ENCODE peak calls at places on chromosomes 13 and 19, in six cellular contexts. C is neural progenitor cell, F is cardiac muscle cell, L is aorta, U is lower lobe of right lung, Q is brain microvascular endothelial cell. Z is an unnamed sample.

GRCh38 chr13:50400035-50400726 is 384.9 kb downstream of the KCNRG start:
- DNase-seq in C (no peak), F (peak; percentile 71), L (peak; percentile 51), U (no peak), Q (no peak), Z (no peak)

GRCh38 chr19:4454621-4454951 is 3.0 kb downstream of the UBXN6 start:
- DNase-seq in C (no peak), F (no peak), L (no peak), U (no peak), Q (no peak), Z (no peak)

GRCh38 chr13:74931698-74932433 is 550.1 kb downstream of the TBC1D4 start:
- DNase-seq in C (no peak), F (no peak), L (no peak), U (no peak), Q (no peak), Z (no peak)

GRCh38 chr19:29487432-29487831 is 38.4 kb upstream of the VSTM2B start:
- DNase-seq in C (no peak), F (no peak), L (peak; percentile 20), U (peak; percentile 25), Q (no peak), Z (peak; percentile 36)

GRCh38 chr13:113216165-113217056 is 7.0 kb downstream of the CUL4A start:
- DNase-seq in C (peak; percentile 61), F (peak; percentile 52), L (no peak), U (peak; percentile 71), Q (peak; percentile 52), Z (peak; percentile 74)

GRCh38 chr13:80339841-80340642 is 884 bp downstream of the SPRY2 start:
- DNase-seq in C (peak; percentile 60), F (peak; percentile 62), L (peak; percentile 73), U (peak; percentile 69), Q (peak; percentile 23), Z (peak; percentile 79)

GRCh38 chr19:15280915-15281683 is 48.9 kb upstream of the EPHX3 start:
- DNase-seq in C (peak; percentile 96), F (peak; percentile 91), L (peak; percentile 89), U (peak; percentile 80), Q (peak; percentile 69), Z (peak; percentile 86)

GRCh38 chr13:45879666-45880065 is 28.1 kb upstream of the SIAH3 start:
- DNase-seq in C (peak; percentile 55), F (no peak), L (no peak), U (no peak), Q (no peak), Z (no peak)

GRCh38 chr19:5498817-5499535 is 43.8 kb downstream of the ZNRF4 start:
- DNase-seq in C (peak; percentile 96), F (no peak), L (no peak), U (no peak), Q (no peak), Z (no peak)

GRCh38 chr13:76887070-76887563 is 912 bp upstream of the KCTD12 start:
- DNase-seq in C (peak; percentile 48), F (peak; percentile 17), L (peak; percentile 51), U (no peak), Q (no peak), Z (no peak)

GRCh38 chr19:52946322-52947310 is 16.1 kb downstream of the ZNF816 start:
- DNase-seq in C (peak; percentile 83), F (peak; percentile 43), L (no peak), U (peak; percentile 88), Q (no peak), Z (peak; percentile 93)

GRCh38 chr19:11416346-11417052 is 2.6 kb downstream of the RGL3 start:
- DNase-seq in C (no peak), F (no peak), L (no peak), U (no peak), Q (no peak), Z (no peak)

GRCh38 chr19:48477696-48478338 is 8.6 kb downstream of the CYTH2 start:
- DNase-seq in C (no peak), F (no peak), L (no peak), U (no peak), Q (no peak), Z (no peak)

GRCh38 chr19:48844472-48844871 is 8.2 kb upstream of the HSD17B14 start:
- DNase-seq in C (peak; percentile 34), F (peak; percentile 43), L (no peak), U (no peak), Q (no peak), Z (no peak)

GRCh38 chr13:41413907-41414306 is 43.4 kb upstream of the RGCC start:
- DNase-seq in C (no peak), F (no peak), L (no peak), U (no peak), Q (no peak), Z (no peak)

GRCh38 chr19:37953576-37954303 is 46.7 kb downstream of the SIPA1L3 start:
- DNase-seq in C (peak; percentile 93), F (peak; percentile 50), L (no peak), U (no peak), Q (peak; percentile 25), Z (peak; percentile 3)

GRCh38 chr19:39408392-39409206 is 2.0 kb downstream of the ZFP36 start:
- DNase-seq in C (peak; percentile 26), F (peak; percentile 67), L (no peak), U (no peak), Q (no peak), Z (no peak)

GRCh38 chr19:35822579-35822978 is 9.9 kb upstream of the PRODH2 start:
- DNase-seq in C (no peak), F (no peak), L (no peak), U (no peak), Q (no peak), Z (no peak)

GRCh38 chr13:113855012-113855921 is 8.6 kb downstream of the GAS6 start:
- DNase-seq in C (no peak), F (no peak), L (no peak), U (peak; percentile 35), Q (no peak), Z (no peak)

DNA sequence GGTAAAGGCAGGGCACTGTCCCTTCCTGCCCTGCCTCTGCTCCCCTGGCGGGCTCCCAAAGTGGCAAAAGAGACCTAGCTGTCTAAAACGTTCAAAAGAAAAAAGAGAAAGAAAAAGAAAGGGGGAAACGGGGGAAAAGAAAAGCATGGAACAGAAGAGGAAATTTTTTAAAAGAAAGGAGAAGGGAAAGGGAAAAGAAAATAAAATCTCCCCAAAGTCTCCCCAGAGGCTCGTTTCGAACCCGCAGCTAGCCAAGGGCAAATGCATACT is 37.0 kb upstream of the FLT1 start:
- DNase-seq in C (no peak), F (no peak), L (no peak), U (no peak), Q (no peak), Z (no peak)
- H3K27me3 ChIP-seq in C (peaks cover 68% of the 10 kb centered on the region), F (peaks cover 43% of the 10 kb centered on the region), L (no peaks in the 10 kb centered on the region), U (peaks cover 32% of the 10 kb centered on the region), Q (no peaks in the 10 kb centered on the region), Z (peaks cover 26% of the 10 kb centered on the region)

DNA sequence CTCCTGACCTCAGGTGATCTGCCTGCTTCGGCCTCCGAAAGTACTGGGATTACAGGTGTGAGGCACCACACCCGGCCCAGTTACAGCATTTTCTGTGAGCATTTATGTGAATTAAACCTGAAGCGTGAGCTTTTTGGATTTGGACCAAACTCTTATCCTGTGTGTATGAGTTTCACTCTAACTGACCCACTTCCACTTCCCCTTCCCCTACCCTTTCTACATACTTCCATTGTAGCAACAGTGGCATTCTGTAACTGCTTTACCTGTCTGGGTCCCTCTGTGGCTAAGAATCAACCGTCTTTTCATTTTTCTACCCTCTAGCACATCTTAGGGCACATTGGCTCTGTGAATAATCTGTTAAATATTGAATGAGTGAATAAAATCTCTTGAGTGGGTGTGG is 16.2 kb downstream of the FRY start:
- DNase-seq in C (no peak), F (no peak), L (no peak), U (no peak), Q (no peak), Z (no peak)
- H3K4me3 ChIP-seq in C (no peak overlapping the region), F (no peak overlapping the region), L (no peak overlapping the region), U (no peak overlapping the region), Q (no peak overlapping the region), Z (no peak overlapping the region)

GRCh38 chr19:3227054-3227626 is 2.7 kb downstream of the CELF5 start:
- DNase-seq in C (no peak), F (no peak), L (no peak), U (no peak), Q (no peak), Z (no peak)

GRCh38 chr19:3229346-3229743 is 4.9 kb downstream of the CELF5 start:
- DNase-seq in C (no peak), F (no peak), L (no peak), U (no peak), Q (no peak), Z (no peak)

GRCh38 chr19:3222709-3223108 is 1.8 kb upstream of the CELF5 start:
- DNase-seq in C (no peak), F (no peak), L (no peak), U (no peak), Q (no peak), Z (no peak)

GRCh38 chr19:3224346-3225325 is at the start of gene CELF5:
- DNase-seq in C (peak; percentile 91), F (peak; percentile 43), L (no peak), U (no peak), Q (no peak), Z (peak; percentile 73)

GRCh38 chr19:3225677-3226093 is 1.2 kb downstream of the CELF5 start:
- DNase-seq in C (no peak), F (no peak), L (no peak), U (no peak), Q (no peak), Z (no peak)
- H3K27me3 ChIP-seq in C (peaks cover 4% of the 10 kb centered on the region), F (peaks cover 65% of the 10 kb centered on the region), L (no peaks in the 10 kb centered on the region), U (peaks cover 78% of the 10 kb centered on the region), Q (peaks cover 32% of the 10 kb centered on the region), Z (peaks cover 68% of the 10 kb centered on the region)

GRCh38 chr19:13004273-13004672 is 9.0 kb downstream of the NFIX start:
- DNase-seq in C (no peak), F (no peak), L (no peak), U (no peak), Q (no peak), Z (no peak)

GRCh38 chr19:13002389-13002898 is 7.2 kb downstream of the NFIX start:
- DNase-seq in C (no peak), F (no peak), L (peak; percentile 78), U (no peak), Q (no peak), Z (peak; percentile 80)

GRCh38 chr19:13002970-13003540 is 7.8 kb downstream of the NFIX start:
- DNase-seq in C (no peak), F (no peak), L (no peak), U (no peak), Q (no peak), Z (no peak)

GRCh38 chr19:13001166-13001501 is 5.9 kb downstream of the NFIX start:
- DNase-seq in C (no peak), F (no peak), L (no peak), U (no peak), Q (no peak), Z (no peak)

DNA sequence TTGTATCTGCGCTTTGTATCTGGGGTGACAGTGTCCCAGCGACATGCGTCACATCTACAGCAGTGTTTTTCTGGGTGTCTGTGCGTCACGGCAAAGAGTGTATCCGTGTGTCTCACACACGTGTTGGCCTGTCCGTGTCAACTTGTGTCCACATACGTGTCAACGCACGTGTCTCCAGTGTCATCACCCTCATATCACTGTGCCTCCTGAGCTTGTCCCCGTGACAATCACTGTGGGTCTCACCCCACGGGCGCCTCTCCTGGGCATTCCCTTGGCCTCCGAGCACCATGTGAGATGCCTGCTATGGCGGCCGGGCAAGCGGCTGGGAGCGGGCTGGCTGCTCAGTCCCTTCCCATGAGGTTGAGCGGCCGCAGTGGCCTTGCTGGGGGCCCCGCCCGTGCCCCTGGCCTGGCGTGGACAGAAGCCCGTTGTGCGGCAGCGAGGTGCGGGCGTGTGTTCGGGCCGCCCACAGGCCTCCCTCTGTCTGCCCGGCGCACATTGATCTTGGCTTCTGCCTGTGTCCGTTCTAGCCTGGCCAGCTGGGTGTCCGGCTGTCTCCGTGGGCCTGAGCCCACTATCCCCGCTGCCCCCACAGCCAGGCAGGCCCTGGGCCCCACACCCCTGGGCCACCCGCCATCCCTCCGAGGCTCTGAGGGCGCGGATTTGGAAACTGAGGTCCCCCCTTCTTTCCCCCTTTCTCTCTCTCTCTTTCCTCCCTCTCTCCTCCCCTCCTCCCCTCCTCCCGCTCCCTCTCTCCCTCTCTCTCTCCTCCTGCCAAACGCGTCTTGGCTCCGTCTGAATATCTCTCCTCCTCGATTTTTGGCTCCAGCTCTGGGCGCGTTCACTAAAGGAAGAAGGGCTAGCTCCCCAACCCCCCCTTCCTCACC is 6.5 kb downstream of the NFIX start:
- DNase-seq in C (no peak), F (peak; percentile 78), L (peak; percentile 89), U (no peak), Q (no peak), Z (no peak)
- H3K4me3 ChIP-seq in C (no peak overlapping the region), F (no peak overlapping the region), L (no peak overlapping the region), U (peak overlapping the region; percentile 41), Q (no peak overlapping the region), Z (peak overlapping the region; percentile 36)